ENCODE peak calls at places on chromosomes 3 and 15, in five cellular contexts. L is tibial artery, E is heart left ventricle, O is fibroblast of lung, U is thoracic aorta. Y is an unnamed sample.
A peak's percentile ranks its signal among the peaks of the same experiment; 100 is the strongest.

GRCh38 chr3:28850186-28850585 is 430.7 kb upstream of the RBMS3 start:
- DNase-seq in L (no peak), O (no peak), U (no peak), E (no peak), Y (no peak)

GRCh38 chr15:56337084-56337725 is 28.0 kb upstream of the TEX9 start:
- DNase-seq in O (no peak), E (no peak), L (no peak), U (no peak), Y (no peak)

GRCh38 chr3:158953131-158953530 is 151.3 kb downstream of the MFSD1 start:
- DNase-seq in E (no peak), U (no peak), L (no peak), O (no peak), Y (no peak)

GRCh38 chr3:100032262-100032661 is 82.0 kb downstream of the FILIP1L start:
- DNase-seq in U (no peak), E (no peak), O (peak; percentile 67), L (no peak), Y (no peak)

GRCh38 chr3:42701371-42702065 is 1.1 kb downstream of the HHATL start:
- DNase-seq in E (peak; percentile 85), O (peak; percentile 34), L (peak; percentile 35), U (peak; percentile 12), Y (no peak)

GRCh38 chr15:67096536-67097294 is 31.3 kb downstream of the SMAD3 start:
- DNase-seq in O (no peak), L (no peak), E (no peak), U (no peak), Y (no peak)

GRCh38 chr15:50261979-50262378 is 3.5 kb downstream of the HDC start:
- DNase-seq in U (no peak), O (no peak), E (no peak), L (no peak), Y (no peak)

GRCh38 chr15:37979597-37979996 is 45.2 kb downstream of the TMCO5A start:
- DNase-seq in O (no peak), U (no peak), E (no peak), L (no peak), Y (no peak)

GRCh38 chr3:156378871-156379270 is 176.0 kb downstream of the SSR3 start:
- DNase-seq in L (no peak), O (no peak), E (no peak), U (no peak), Y (no peak)

GRCh38 chr3:46578973-46579755 is 13.1 kb upstream of the LRRC2 start:
- DNase-seq in U (no peak), E (no peak), O (no peak), L (no peak), Y (peak; percentile 6)

GRCh38 chr15:47301481-47301880 is 415.8 kb upstream of the SEMA6D start:
- DNase-seq in L (no peak), O (no peak), E (no peak), U (no peak), Y (no peak)

GRCh38 chr3:55486101-55486856 is 827 bp downstream of the WNT5A start:
- DNase-seq in O (peak; percentile 83), U (no peak), L (no peak), E (peak; percentile 74), Y (peak; percentile 54)

GRCh38 chr3:117252651-117253050 is 543.1 kb downstream of the TUSC7 start:
- DNase-seq in L (no peak), O (no peak), U (no peak), E (no peak), Y (no peak)

GRCh38 chr3:118955914-118956556 is 78.6 kb downstream of the IGSF11 start:
- DNase-seq in E (no peak), L (no peak), U (no peak), O (no peak), Y (no peak)

GRCh38 chr3:184428561-184429175 is 48.8 kb downstream of the CHRD start:
- DNase-seq in U (no peak), E (no peak), L (no peak), O (no peak), Y (no peak)

GRCh38 chr3:49634736-49635135 is 39.4 kb upstream of the APEH start:
- DNase-seq in U (no peak), O (no peak), E (no peak), L (no peak), Y (no peak)

GRCh38 chr3:108471346-108471935 is 39.0 kb downstream of the MYH15 start:
- DNase-seq in L (no peak), U (no peak), O (peak; percentile 26), E (no peak), Y (no peak)

GRCh38 chr3:21942328-21942727 is 191.3 kb upstream of the ZNF385D start:
- DNase-seq in U (no peak), E (no peak), O (peak; percentile 86), L (no peak), Y (no peak)

GRCh38 chr3:141682007-141682406 is 56.1 kb upstream of the RNF7 start:
- DNase-seq in E (no peak), L (no peak), U (no peak), O (no peak), Y (no peak)

GRCh38 chr3:38556640-38557358 is 60.7 kb downstream of the EXOG start:
- DNase-seq in L (no peak), U (no peak), O (no peak), E (no peak), Y (no peak)

GRCh38 chr3:15041950-15042349 is 23.2 kb downstream of the MRPS25 start:
- DNase-seq in U (no peak), L (no peak), E (no peak), O (no peak), Y (no peak)

GRCh38 chr3:15045667-15046066 is 19.4 kb downstream of the MRPS25 start:
- DNase-seq in E (no peak), U (no peak), L (no peak), O (no peak), Y (no peak)

GRCh38 chr3:15042936-15043335 is 22.2 kb downstream of the MRPS25 start:
- DNase-seq in O (no peak), L (no peak), E (no peak), U (no peak), Y (peak; percentile 66)

GRCh38 chr3:15043772-15044171 is 21.3 kb downstream of the MRPS25 start:
- DNase-seq in E (no peak), U (no peak), O (no peak), L (no peak), Y (no peak)

GRCh38 chr3:15044311-15044710 is 20.8 kb downstream of the MRPS25 start:
- DNase-seq in E (no peak), O (no peak), L (no peak), U (no peak), Y (no peak)
- H3K36me3 ChIP-seq in E (peaks cover 99% of the 10 kb centered on the region), O (peaks cover 16% of the 10 kb centered on the region), L (peaks cover 89% of the 10 kb centered on the region), U (peaks cover 41% of the 10 kb centered on the region), Y (peaks cover 93% of the 10 kb centered on the region)

DNA sequence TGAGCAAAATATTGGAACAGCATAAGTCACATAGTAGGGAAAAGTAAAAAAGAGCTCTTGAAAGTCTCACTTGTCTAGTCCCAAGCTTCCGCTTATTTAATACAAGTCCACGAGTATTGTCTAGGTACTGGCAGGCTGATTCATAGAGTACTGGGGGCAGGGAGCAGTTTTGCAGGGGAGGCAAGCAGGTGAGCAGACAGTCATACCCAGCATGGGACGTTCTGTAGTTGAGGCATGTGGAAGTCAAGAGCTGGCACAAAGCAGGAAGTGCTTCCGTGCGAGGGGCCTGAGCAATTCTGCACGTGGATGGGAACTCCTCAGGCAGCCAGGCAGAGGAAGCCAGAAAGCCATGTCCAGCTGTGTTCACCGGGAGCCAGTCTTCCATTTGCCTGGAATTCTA is 287.6 kb downstream of the EPHB1 start:
- DNase-seq in U (no peak), E (no peak), O (no peak), L (no peak), Y (no peak)
- H3K36me3 ChIP-seq in U (no peaks in the 10 kb centered on the region), E (no peaks in the 10 kb centered on the region), O (no peaks in the 10 kb centered on the region), L (no peaks in the 10 kb centered on the region), Y (no peaks in the 10 kb centered on the region)

DNA sequence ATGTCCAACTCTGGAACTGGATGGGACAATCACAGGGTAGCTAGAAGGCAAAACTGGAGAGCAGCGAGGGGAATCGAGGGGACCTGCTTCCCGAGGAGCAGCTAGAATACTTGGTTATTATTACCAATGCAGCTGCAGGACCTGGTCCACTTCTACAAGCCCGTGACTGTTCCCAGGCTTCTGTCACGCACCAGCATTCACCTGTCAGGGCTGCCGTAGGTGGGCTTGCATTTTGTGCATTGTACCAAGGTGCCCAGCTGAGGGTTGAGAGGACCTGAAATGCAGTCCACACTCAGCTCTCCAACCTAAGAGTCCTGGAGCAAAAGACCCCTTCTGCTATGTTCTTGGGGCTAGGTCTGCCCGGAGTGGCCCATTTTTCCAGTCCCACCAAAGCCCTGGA is 2.3 kb downstream of the SEMA4B start:
- DNase-seq in E (no peak), O (no peak), L (no peak), U (no peak), Y (no peak)
- H3K36me3 ChIP-seq in E (no peaks in the 10 kb centered on the region), O (no peaks in the 10 kb centered on the region), L (no peaks in the 10 kb centered on the region), U (no peaks in the 10 kb centered on the region), Y (no peaks in the 10 kb centered on the region)

DNA sequence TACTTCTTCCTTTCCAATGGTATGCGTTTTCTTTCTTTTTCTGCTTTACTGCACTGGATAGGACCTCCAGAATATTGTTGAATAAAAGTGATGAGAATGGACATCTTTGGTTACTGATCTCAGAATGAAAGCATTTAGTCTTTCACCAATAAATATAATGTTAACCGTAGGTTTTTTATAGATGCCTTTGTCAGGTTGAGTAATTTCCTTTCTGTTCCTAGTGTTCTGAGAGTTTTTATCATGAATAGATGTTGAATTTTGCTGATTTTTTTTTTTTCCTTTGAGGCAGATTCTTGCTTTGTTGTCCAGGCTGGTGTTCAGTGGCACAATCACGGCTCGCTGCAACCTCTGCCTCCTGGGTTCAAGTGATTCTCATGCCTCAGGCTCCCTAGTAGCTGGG is 158.4 kb downstream of the KLHL25 start:
- DNase-seq in E (no peak), O (no peak), L (no peak), U (no peak), Y (no peak)
- H3K36me3 ChIP-seq in E (peaks cover 40% of the 10 kb centered on the region), O (no peaks in the 10 kb centered on the region), L (peaks cover 18% of the 10 kb centered on the region), U (no peaks in the 10 kb centered on the region), Y (no peaks in the 10 kb centered on the region)

GRCh38 chr3:65876028-65876420 is 162.7 kb downstream of the MAGI1 start:
- DNase-seq in O (no peak), E (no peak), L (no peak), U (no peak), Y (no peak)

GRCh38 chr3:65875395-65876027 is 163.2 kb downstream of the MAGI1 start:
- DNase-seq in E (no peak), L (no peak), O (no peak), U (no peak), Y (no peak)

GRCh38 chr3:65879372-65879771 is 159.3 kb downstream of the MAGI1 start:
- DNase-seq in L (no peak), U (no peak), O (no peak), E (no peak), Y (no peak)

GRCh38 chr3:65878831-65879230 is 159.9 kb downstream of the MAGI1 start:
- DNase-seq in E (no peak), L (no peak), U (no peak), O (no peak), Y (no peak)

DNA sequence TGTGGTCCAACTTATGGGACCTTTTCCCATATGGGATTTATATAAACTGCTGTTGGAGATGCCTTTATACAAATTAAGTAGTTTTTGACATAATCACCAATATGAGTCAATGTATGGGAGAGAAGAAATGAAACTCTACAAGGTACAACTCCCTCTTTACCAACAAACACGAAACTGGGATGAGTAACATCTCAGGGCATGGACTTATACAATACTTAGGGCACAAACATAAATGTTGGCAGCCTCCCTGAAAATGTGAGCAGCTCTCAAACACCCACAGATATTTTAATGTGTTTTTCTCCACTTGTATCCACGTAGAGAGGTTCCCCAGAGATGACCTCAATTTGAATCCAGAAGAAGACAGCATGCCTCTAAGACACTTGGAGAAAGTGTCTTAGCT is 161.6 kb downstream of the MAGI1 start:
- DNase-seq in O (no peak), U (no peak), E (no peak), L (no peak), Y (no peak)
- H3K36me3 ChIP-seq in O (no peaks in the 10 kb centered on the region), U (no peaks in the 10 kb centered on the region), E (no peaks in the 10 kb centered on the region), L (no peaks in the 10 kb centered on the region), Y (no peaks in the 10 kb centered on the region)

Y was measured in A673.